ENCODE peak calls at places on chromosomes 4 and X, in seven cellular contexts. J, T, C, Q, F, B and A are unnamed samples.

GRCh38 chr4:61152433-61152832 is 47.7 kb upstream of the ADGRL3 start:
- DNase-seq in F (peak), T (no peak), J (no peak), Q (no peak), B (no peak), C (no peak), A (no peak)

GRCh38 chr4:107210450-107211239 is 174.5 kb upstream of the DKK2 start:
- DNase-seq in T (no peak), Q (peak), C (peak), B (no peak), F (no peak), J (no peak), A (no peak)

GRCh38 chr4:89788243-89789072 is 48.5 kb downstream of the SNCA start:
- DNase-seq in B (no peak), F (no peak), C (peak), J (no peak), Q (no peak), T (no peak), A (peak)

GRCh38 chrX:116961872-116962582 is 499.3 kb upstream of the CT83 start:
- DNase-seq in Q (no peak), F (peak), J (no peak), T (no peak), C (no peak), B (no peak), A (peak)

GRCh38 chr4:176321589-176321988 is 1.8 kb downstream of the SPCS3 start:
- DNase-seq in C (no peak), F (no peak), B (no peak), J (no peak), Q (no peak), T (no peak), A (no peak)

GRCh38 chrX:140151316-140151715 is 186.0 kb upstream of the CXorf66 start:
- DNase-seq in B (no peak), J (no peak), Q (no peak), T (no peak), F (no peak), C (no peak), A (no peak)

GRCh38 chr4:153616005-153616555 is 68.0 kb upstream of the TLR2 start:
- DNase-seq in J (no peak), C (no peak), B (no peak), T (no peak), Q (no peak), F (no peak), A (no peak)

GRCh38 chrX:17024896-17025295 is 78.4 kb downstream of the REPS2 start:
- DNase-seq in T (no peak), F (peak), C (no peak), J (no peak), B (no peak), Q (peak), A (peak)

GRCh38 chrX:13000311-13000811 is 25.5 kb downstream of the TMSB4X start:
- DNase-seq in C (no peak), B (no peak), F (no peak), T (no peak), Q (no peak), J (no peak), A (no peak)

GRCh38 chr4:6694177-6694901 is 661 bp downstream of the S100P start:
- DNase-seq in Q (peak), T (no peak), J (no peak), C (no peak), F (no peak), B (no peak), A (no peak)

GRCh38 chr4:26860157-26860921 is at the start of gene STIM2:
- DNase-seq in J (peak), F (peak), T (peak), C (peak), Q (peak), B (peak), A (peak)

GRCh38 chrX:65697915-65698796 is 30.7 kb downstream of the MSN start:
- DNase-seq in T (no peak), J (no peak), Q (no peak), B (no peak), F (peak), C (peak), A (peak)

GRCh38 chrX:53000447-53001208 is 42.3 kb upstream of the FAM156A start:
- DNase-seq in B (no peak), C (peak), Q (no peak), J (no peak), F (no peak), T (no peak), A (no peak)

GRCh38 chr4:145101091-145101490 is 3.0 kb downstream of the ABCE1 start:
- DNase-seq in B (no peak), Q (no peak), F (no peak), C (peak), J (no peak), T (no peak), A (no peak)

GRCh38 chr4:145098675-145099037 is 545 bp downstream of the ABCE1 start:
- DNase-seq in F (no peak), T (peak), C (peak), J (no peak), Q (peak), B (no peak), A (no peak)

GRCh38 chr4:145097331-145097820 is 620 bp downstream of the ANAPC10 start:
- DNase-seq in T (no peak), F (no peak), Q (no peak), C (no peak), B (no peak), J (no peak), A (no peak)

GRCh38 chr4:145099653-145100052 is 1.5 kb downstream of the ABCE1 start:
- DNase-seq in Q (no peak), C (peak), B (no peak), J (no peak), T (no peak), F (no peak), A (no peak)

GRCh38 chr4:145097821-145098674 is at the start of the genes ABCE1 and ANAPC10:
- DNase-seq in F (peak), J (peak), Q (peak), C (peak), T (peak), B (peak), A (peak)
- TF ChIP-seq CTCF in F (no peak), J (peak), Q (no peak), C (peak), T (peak), B (peak), A (no peak)

GRCh38 chrX:73268463-73268862 is 53.8 kb upstream of the NAP1L2 start:
- DNase-seq in T (no peak), Q (no peak), F (no peak), C (no peak), B (no peak), J (no peak), A (no peak)

GRCh38 chrX:73267979-73268378 is 53.3 kb upstream of the NAP1L2 start:
- DNase-seq in F (no peak), T (no peak), Q (no peak), C (no peak), J (no peak), B (no peak), A (no peak)

GRCh38 chrX:73266766-73267165 is 52.1 kb upstream of the NAP1L2 start:
- DNase-seq in C (no peak), Q (no peak), T (no peak), B (no peak), J (no peak), F (no peak), A (no peak)

GRCh38 chrX:73267206-73267605 is 52.6 kb upstream of the NAP1L2 start:
- DNase-seq in T (no peak), B (no peak), Q (no peak), F (no peak), J (no peak), C (no peak), A (no peak)

DNA sequence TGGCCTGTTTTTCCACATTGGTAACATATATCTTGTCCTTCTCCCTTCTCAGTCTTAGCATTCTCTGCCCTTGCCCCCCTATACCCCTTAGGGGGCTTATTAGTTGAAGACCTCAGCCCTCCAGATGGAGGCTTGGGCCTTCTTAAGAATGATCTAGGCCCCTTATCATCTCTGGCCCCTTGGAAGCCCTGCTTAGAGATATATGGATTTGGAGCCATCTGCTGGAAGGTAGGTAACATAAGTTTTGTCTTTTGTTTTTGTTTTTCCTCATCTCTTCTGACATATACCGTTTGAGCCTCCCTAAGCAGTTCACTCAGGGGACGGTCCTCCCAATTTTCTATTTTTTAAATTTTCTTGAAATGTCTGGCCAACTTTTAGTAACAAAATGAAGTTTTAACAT is 48.3 kb upstream of the NAP1L2 start:
- DNase-seq in T (no peak), C (no peak), B (no peak), F (no peak), J (no peak), Q (no peak), A (no peak)
- TF ChIP-seq CTCF in T (no peak), C (no peak), B (peak), F (peak), J (no peak), Q (no peak), A (no peak)

DNA sequence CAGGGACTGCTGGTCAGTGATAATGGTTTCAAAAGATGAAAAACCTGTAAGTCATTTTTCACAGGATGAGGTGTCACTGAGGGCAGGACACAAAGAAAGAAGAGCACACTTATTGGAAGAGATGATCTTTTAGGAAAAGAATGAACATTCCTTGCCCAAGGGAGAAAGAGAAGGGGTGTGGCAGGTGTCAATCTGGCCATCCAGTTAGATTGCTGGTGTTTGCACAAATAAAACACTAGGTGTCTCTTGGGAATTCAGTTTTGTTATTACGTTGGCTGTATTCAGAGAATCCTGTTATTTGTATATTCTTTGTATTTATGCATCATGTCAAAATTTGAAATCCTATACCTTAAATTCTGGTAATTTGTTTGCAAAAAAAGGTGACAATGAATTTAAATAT is 244.4 kb downstream of the GPAT3 start:
- DNase-seq in C (no peak), T (no peak), Q (no peak), F (no peak), B (no peak), J (no peak), A (no peak)
- TF ChIP-seq CTCF in C (no peak), T (no peak), Q (no peak), F (no peak), B (no peak), J (no peak), A (no peak)

GRCh38 chrX:8179653-8180052 is 8.6 kb upstream of the VCX2 start:
- DNase-seq in C (peak), J (no peak), Q (no peak), F (no peak), B (no peak), T (no peak), A (no peak)
- TF ChIP-seq CTCF in C (no peak), J (peak), Q (no peak), F (peak), B (peak), T (no peak), A (no peak)

GRCh38 chr4:602559-602942 is 22.8 kb upstream of the PDE6B start:
- DNase-seq in Q (peak), B (no peak), J (no peak), F (peak), C (no peak), T (no peak), A (peak)
- TF ChIP-seq CTCF in Q (no peak), B (peak), J (peak), F (peak), C (peak), T (peak), A (peak)

GRCh38 chr4:140790765-140791164 is 34.6 kb upstream of the TBC1D9 start:
- DNase-seq in C (peak), T (no peak), Q (no peak), J (peak), B (no peak), F (no peak), A (no peak)

GRCh38 chr4:140793291-140793690 is 37.1 kb upstream of the TBC1D9 start:
- DNase-seq in T (no peak), B (no peak), Q (no peak), F (no peak), C (no peak), J (no peak), A (no peak)

GRCh38 chr4:140790171-140790570 is 34.0 kb upstream of the TBC1D9 start:
- DNase-seq in F (no peak), Q (no peak), C (peak), J (no peak), T (no peak), B (no peak), A (no peak)

DNA sequence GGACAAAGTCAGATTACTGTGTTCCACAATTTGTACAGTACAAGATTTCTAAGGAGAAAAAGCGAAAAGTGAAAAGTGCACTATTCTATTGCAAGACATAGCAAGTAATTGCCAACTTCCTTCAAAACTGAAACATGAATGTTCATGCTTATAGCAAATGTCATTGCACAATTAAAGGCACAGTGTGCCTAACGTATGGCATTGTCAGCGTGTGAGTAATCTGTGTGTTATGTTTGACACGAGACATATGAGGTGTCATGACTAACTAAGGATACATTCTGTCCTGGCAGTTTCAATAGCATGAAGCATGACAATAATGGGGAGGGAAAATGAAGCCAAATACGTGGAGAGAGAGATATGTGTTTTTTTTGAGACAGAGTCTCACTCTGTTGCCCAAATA is 33.6 kb upstream of the TBC1D9 start:
- DNase-seq in T (no peak), B (no peak), C (peak), Q (no peak), F (no peak), J (no peak), A (no peak)
- TF ChIP-seq CTCF in T (no peak), B (no peak), C (no peak), Q (no peak), F (no peak), J (no peak), A (no peak)